ENCODE peak calls at places on chromosomes 6 and 20, in five cellular contexts. M, X, B, V and I are unnamed samples. For H3K36me3, the result is how much of the 10 kb centered on the place peaks cover.

GRCh38 chr20:51687071-51687470 is 81.1 kb downstream of the ATP9A start:
- DNase-seq in X (no peak), M (no peak), V (no peak), B (no peak), I (no peak)

GRCh38 chr20:41249371-41249770 is 68.2 kb downstream of the ZHX3 start:
- DNase-seq in B (no peak), X (no peak), V (peak), M (peak), I (no peak)

GRCh38 chr6:74187811-74188210 is 491.8 kb downstream of the CD109 start:
- DNase-seq in V (no peak), M (no peak), B (no peak), X (no peak), I (no peak)

GRCh38 chr6:12009180-12009748 is 2.8 kb upstream of the HIVEP1 start:
- DNase-seq in X (no peak), M (no peak), B (no peak), V (no peak), I (no peak)

GRCh38 chr6:142863981-142864380 is 81.0 kb downstream of the HIVEP2 start:
- DNase-seq in B (no peak), V (no peak), M (no peak), X (no peak), I (no peak)

GRCh38 chr6:31541059-31541657 is 645 bp downstream of the DDX39B start:
- DNase-seq in M (no peak), B (peak), X (peak), V (no peak), I (peak)

GRCh38 chr6:140644017-140644416 is 1269.6 kb upstream of the CITED2 start:
- DNase-seq in X (no peak), M (no peak), B (no peak), V (no peak), I (no peak)

GRCh38 chr20:58433759-58434158 is 44.7 kb downstream of the VAPB start:
- DNase-seq in V (peak), X (no peak), M (no peak), B (no peak), I (peak)

GRCh38 chr6:32212076-32212760 is 11.6 kb downstream of the NOTCH4 start:
- DNase-seq in X (no peak), M (no peak), V (no peak), B (no peak), I (no peak)

DNA sequence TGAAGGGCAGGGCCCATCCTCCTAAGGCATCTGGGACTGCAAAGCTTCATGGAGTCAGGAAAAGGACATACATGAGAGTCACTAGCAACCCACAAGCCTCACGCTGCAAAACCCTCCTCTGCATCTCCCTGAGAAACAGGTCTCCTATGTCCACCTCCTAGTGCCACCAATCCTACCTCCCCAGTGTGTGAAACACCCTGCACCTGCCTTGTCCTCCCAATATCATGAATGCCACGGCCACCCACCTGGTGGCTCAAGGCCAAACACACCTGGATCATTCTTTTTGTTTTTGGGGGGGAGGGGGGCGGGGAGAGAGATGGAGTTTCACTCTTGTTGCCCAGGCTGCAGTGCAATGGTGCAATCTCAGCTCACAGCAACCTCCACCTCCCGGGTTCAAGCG is 90.5 kb downstream of the ZMYND8 start:
- DNase-seq in B (no peak), X (no peak), M (no peak), V (no peak), I (no peak)
- H3K36me3 ChIP-seq in B (under half), X (half or more), M (under half), V (under half), I (under half)

GRCh38 chr20:36916199-36916598 is 35.3 kb downstream of the SAMHD1 start:
- DNase-seq in B (no peak), M (no peak), X (no peak), V (no peak), I (no peak)
- H3K36me3 ChIP-seq in B (under half), M (under half), X (half or more), V (half or more), I (under half)

GRCh38 chr20:18537651-18538050 is 29.6 kb upstream of the SMIM26 start:
- DNase-seq in B (no peak), X (no peak), M (no peak), V (no peak), I (no peak)
- H3K36me3 ChIP-seq in B (under half), X (half or more), M (under half), V (half or more), I (under half)

GRCh38 chr6:158032354-158032733 is 50.7 kb downstream of the SYNJ2 start:
- DNase-seq in B (no peak), X (no peak), M (peak), V (peak), I (no peak)
- H3K36me3 ChIP-seq in B (under half), X (under half), M (under half), V (under half), I (under half)

GRCh38 chr6:144793744-144794143 is 508.6 kb downstream of the UTRN start:
- DNase-seq in M (no peak), V (no peak), X (no peak), B (no peak), I (no peak)

GRCh38 chr6:144796070-144796469 is 510.9 kb downstream of the UTRN start:
- DNase-seq in M (no peak), B (no peak), X (no peak), V (no peak), I (no peak)

GRCh38 chr6:144797881-144798589 is 512.9 kb downstream of the UTRN start:
- DNase-seq in M (no peak), X (no peak), B (no peak), V (no peak), I (no peak)
- H3K36me3 ChIP-seq in M (under half), X (half or more), B (under half), V (under half), I (under half)

GRCh38 chr20:10591956-10592521 is 81.8 kb downstream of the JAG1 start:
- DNase-seq in X (no peak), V (no peak), M (no peak), B (no peak), I (no peak)
- H3K36me3 ChIP-seq in X (under half), V (under half), M (under half), B (under half), I (under half)

DNA sequence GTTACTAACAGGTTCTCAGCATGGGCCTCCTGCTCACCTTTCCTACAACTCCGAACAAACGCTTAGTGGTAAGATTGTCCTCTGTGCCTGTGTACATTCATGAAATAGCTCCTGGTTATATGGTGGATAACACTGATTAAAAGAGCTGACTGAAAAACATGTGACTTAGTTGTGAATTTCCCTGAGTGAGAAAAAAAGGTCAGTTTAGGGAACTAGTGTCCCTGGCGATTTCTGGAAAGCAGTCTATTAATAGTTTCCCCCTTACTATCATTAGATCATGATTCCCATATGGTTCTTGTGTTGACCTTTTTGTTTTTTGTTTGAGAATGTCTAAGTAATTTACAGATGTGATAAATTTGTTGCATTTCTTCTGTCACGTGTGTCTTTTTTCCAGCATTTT is 15.6 kb downstream of the SNRPC start:
- DNase-seq in B (no peak), M (no peak), V (no peak), X (no peak), I (no peak)
- H3K36me3 ChIP-seq in B (under half), M (under half), V (under half), X (half or more), I (under half)

GRCh38 chr6:36516991-36517390 is 30.3 kb downstream of the STK38 start:
- DNase-seq in V (no peak), B (no peak), M (no peak), X (no peak), I (no peak)

GRCh38 chr6:36515844-36516243 is 31.4 kb downstream of the STK38 start:
- DNase-seq in V (no peak), M (no peak), X (no peak), B (no peak), I (no peak)

GRCh38 chr6:36516559-36516958 is 30.7 kb downstream of the STK38 start:
- DNase-seq in X (no peak), M (no peak), B (no peak), V (no peak), I (peak)

GRCh38 chr6:36517408-36517807 is 29.9 kb downstream of the STK38 start:
- DNase-seq in M (no peak), V (no peak), X (no peak), B (no peak), I (no peak)

DNA sequence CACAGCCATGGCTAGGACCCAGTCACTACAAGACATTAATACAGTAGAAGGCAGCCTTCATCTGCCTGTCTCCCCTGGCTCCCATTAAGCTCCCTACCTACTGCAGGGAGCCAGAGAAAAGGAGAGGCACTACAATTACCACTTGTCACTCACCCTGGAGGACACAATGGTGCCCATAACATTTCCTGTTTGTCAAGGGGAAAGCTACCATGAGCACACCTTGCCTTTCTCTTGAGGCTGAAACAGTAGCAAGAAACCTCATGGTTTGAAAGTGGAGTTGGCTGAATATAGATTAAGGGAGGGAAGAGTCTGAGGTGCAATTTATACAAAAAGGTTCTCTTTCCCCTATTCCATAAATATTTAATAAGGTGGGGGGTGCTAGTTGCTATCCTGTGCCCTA is 27.9 kb downstream of the STK38 start:
- DNase-seq in M (no peak), V (no peak), X (no peak), B (no peak), I (no peak)
- H3K36me3 ChIP-seq in M (under half), V (under half), X (half or more), B (half or more), I (under half)

GRCh38 chr20:36582821-36583220 is 9.4 kb downstream of the TGIF2 start:
- DNase-seq in X (no peak), M (no peak), B (no peak), V (no peak), I (no peak)

GRCh38 chr20:36584018-36584481 is 10.7 kb downstream of the TGIF2 start:
- DNase-seq in X (no peak), V (no peak), M (no peak), B (no peak), I (no peak)

GRCh38 chr20:36585410-36586125 is 12.2 kb downstream of the TGIF2 start:
- DNase-seq in X (no peak), B (no peak), V (no peak), M (no peak), I (no peak)

GRCh38 chr20:36579996-36580545 is 6.7 kb downstream of the TGIF2 start:
- DNase-seq in B (no peak), V (no peak), M (no peak), X (no peak), I (no peak)

DNA sequence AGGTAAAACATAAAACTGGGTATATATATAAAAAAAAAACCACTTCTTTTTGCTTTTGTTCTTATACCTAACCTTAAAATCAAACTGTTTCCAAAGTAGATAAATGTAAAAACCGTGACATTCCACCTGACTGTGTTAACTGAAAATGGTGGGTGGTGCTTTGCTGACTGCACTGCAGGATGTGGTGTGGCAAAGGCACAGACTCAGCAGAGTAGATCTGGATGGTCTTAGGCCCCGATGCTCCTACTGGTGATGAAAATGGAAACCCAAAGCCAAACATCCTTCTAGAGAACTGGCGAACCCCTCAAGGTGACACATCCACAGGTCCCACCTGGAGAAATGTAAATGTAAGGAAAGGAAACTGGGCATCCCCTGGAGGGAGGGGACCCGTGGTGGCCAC is 8.9 kb downstream of the TGIF2 start:
- DNase-seq in B (no peak), V (no peak), X (no peak), M (no peak), I (no peak)
- H3K36me3 ChIP-seq in B (under half), V (under half), X (under half), M (under half), I (under half)